ENCODE peak calls at places on chromosomes 11 and 22, in six cellular contexts. A is neuronal stem cell, G is IMR-90, N is mesendoderm, W is mesenchymal stem cell, B is H1. Z is an unnamed sample. For H3K79me1, the result is how much of the 10 kb centered on the place peaks cover.

GRCh38 chr22:22432479-22432878 is 76.1 kb downstream of the ZNF280B start:
- DNase-seq in A (no peak), G (no peak), N (no peak), W (no peak), B (no peak), Z (no peak)

GRCh38 chr11:36131719-36132349 is 157.4 kb downstream of the COMMD9 start:
- DNase-seq in A (peak), G (peak), N (peak), W (peak), B (no peak), Z (peak)

GRCh38 chr11:15627560-15627959 is 512.8 kb downstream of the INSC start:
- DNase-seq in A (no peak), G (peak), N (peak), W (peak), B (no peak), Z (peak)

GRCh38 chr11:22076215-22076930 is 116.5 kb upstream of the ANO5 start:
- DNase-seq in A (no peak), G (no peak), N (no peak), W (no peak), B (no peak), Z (no peak)

GRCh38 chr11:44621140-44621681 is 55.7 kb downstream of the CD82 start:
- DNase-seq in A (peak), G (peak), N (peak), W (peak), B (peak), Z (peak)

GRCh38 chr11:102647430-102647829 is 22.3 kb upstream of the MMP20 start:
- DNase-seq in A (no peak), G (peak), N (no peak), W (no peak), B (no peak), Z (no peak)

GRCh38 chr22:45997775-45998637 is 21.0 kb upstream of the WNT7B start:
- DNase-seq in A (no peak), G (no peak), N (no peak), W (no peak), B (no peak), Z (no peak)

GRCh38 chr22:24005201-24005600 is at the start of gene GSTT4:
- DNase-seq in A (no peak), G (no peak), N (no peak), W (no peak), B (no peak), Z (no peak)

GRCh38 chr11:13745165-13745564 is 76.7 kb downstream of the FAR1 start:
- DNase-seq in A (no peak), G (peak), N (no peak), W (no peak), B (no peak), Z (no peak)

GRCh38 chr11:121488641-121489040 is 35.9 kb upstream of the SORL1-AS1 start:
- DNase-seq in A (no peak), G (no peak), N (no peak), W (no peak), B (no peak), Z (no peak)

GRCh38 chr11:78072455-78072854 is 7.2 kb downstream of the NDUFC2 start:
- DNase-seq in A (no peak), G (no peak), N (no peak), W (no peak), B (no peak), Z (no peak)

GRCh38 chr11:130554241-130555055 is 106.0 kb downstream of the ADAMTS15 start:
- DNase-seq in A (no peak), G (peak), N (no peak), W (peak), B (no peak), Z (no peak)

GRCh38 chr11:78606667-78607066 is 32.0 kb upstream of the NARS2 start:
- DNase-seq in A (no peak), G (no peak), N (peak), W (no peak), B (no peak), Z (peak)

GRCh38 chr22:33625959-33626358 is 294.3 kb downstream of the LARGE1 start:
- DNase-seq in A (no peak), G (no peak), N (no peak), W (no peak), B (no peak), Z (no peak)
- H3K4me3 ChIP-seq in A (no peak), G (no peak), N (no peak), W (no peak), B (no peak), Z (no peak)

DNA sequence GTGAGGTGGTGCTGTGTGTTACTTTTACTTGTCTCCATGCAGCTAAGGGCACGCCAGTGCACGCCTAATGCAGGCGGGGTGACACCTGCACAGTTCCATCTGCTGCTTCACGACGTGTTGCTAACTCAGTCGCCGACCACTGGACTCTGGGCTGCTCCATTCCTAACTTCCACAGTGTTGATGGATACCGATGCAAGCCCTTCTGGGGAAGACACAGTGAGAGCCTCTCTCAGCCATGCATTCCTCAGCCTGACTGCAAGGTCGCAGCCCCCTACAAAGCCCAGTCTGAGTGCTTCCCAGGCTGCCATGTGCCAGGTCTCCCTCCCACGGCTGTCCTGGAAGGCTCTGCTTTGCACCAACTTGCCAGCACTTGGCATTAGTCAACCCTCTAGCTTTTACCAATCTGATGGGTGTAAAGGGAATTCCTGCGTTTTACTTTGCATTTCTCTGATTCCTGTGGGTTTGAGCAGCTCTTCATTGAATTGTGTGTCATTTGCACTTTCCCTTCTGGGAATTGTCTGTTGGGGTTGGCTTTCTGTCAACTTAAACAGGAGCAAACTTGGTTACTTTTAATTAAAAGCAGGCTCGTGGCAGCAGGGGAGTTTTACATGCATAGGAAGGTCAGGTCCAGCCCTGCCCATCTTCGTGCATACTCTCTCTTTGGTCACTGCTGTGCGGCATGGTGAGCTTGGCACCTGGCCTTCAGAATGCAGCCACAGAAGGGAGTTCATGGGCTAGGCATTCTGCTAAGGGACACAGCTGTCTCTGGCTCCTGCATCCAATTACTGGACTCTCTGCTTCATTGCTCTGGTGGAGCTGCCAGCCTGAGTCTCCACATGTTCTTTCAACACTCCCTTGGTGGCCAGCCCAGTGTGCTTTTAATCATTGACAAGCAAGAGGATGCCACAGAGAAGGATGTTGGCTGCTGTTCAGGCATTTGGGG is 34.6 kb upstream of the SHANK2 start:
- DNase-seq in A (no peak), G (peak), N (no peak), W (peak), B (no peak), Z (no peak)
- H3K79me1 ChIP-seq in A (under half), G (under half), N (under half), W (under half), B (under half), Z (under half)

DNA sequence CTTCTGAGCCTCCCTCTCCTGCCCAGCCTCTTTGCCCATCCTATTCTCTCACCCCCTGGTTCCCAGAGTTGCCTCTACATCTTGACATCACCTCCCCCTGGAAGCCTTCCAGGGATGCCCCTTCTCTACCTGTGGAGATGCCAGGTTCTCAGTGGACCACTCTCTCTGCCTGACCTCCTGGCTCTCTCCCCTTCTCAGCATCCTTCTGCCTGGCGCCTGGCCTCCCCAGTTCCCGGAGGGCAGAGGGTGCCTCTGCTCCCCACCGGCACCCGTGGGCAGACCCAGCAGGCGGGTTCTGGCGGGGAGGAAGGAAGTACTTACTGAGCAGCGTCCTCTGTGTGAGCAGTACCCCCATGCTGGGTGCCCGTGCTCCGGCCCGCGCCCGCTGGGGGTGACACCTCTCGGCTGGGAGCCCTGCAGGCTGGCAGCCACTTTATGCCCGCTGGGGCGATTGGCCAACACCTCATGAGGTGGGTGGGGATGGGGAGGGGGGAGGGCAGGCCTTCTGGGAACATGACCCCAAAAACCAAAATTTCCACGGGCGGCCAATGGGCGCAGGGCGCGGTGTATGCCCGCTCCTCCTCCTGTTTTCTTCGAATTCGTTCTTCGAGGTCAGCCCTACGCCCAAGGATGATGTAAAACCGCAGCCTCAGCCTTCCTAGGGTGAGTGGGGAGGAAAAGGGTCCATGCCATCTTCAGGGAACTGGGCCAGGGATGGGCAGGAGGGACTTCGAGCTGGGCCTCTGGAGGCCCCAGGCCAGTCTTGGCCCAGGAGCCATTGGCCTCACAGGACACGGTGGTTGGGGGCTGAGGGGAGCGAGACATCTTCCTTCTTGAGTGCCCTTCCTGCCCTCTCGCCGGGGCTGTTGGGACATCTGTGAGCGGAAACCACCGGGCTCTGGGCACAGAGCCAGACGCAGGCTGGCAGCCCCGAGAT is at the start of gene OSM:
- DNase-seq in A (no peak), G (no peak), N (no peak), W (no peak), B (no peak), Z (no peak)
- H3K4me3 ChIP-seq in A (no peak), G (no peak), N (no peak), W (no peak), B (no peak), Z (no peak)

GRCh38 chr22:30314918-30315317 is 11.8 kb downstream of the TBC1D10A start:
- DNase-seq in A (no peak), G (peak), N (peak), W (peak), B (no peak), Z (peak)
- H3K79me1 ChIP-seq in A (under half), G (under half), N (under half), W (under half), B (under half), Z (under half)

GRCh38 chr22:19713650-19714319 is 518 bp upstream of the SEPTIN5 start:
- DNase-seq in A (no peak), G (no peak), N (no peak), W (no peak), B (no peak), Z (peak)
- H3K4me3 ChIP-seq in A (peak), G (peak), N (no peak), W (peak), B (peak), Z (peak)

GRCh38 chr11:28241760-28242159 is 133.6 kb downstream of the METTL15 start:
- DNase-seq in A (no peak), G (no peak), N (no peak), W (no peak), B (no peak), Z (no peak)
- H3K79me1 ChIP-seq in A (under half), G (under half), N (under half), W (under half), B (under half), Z (under half)

DNA sequence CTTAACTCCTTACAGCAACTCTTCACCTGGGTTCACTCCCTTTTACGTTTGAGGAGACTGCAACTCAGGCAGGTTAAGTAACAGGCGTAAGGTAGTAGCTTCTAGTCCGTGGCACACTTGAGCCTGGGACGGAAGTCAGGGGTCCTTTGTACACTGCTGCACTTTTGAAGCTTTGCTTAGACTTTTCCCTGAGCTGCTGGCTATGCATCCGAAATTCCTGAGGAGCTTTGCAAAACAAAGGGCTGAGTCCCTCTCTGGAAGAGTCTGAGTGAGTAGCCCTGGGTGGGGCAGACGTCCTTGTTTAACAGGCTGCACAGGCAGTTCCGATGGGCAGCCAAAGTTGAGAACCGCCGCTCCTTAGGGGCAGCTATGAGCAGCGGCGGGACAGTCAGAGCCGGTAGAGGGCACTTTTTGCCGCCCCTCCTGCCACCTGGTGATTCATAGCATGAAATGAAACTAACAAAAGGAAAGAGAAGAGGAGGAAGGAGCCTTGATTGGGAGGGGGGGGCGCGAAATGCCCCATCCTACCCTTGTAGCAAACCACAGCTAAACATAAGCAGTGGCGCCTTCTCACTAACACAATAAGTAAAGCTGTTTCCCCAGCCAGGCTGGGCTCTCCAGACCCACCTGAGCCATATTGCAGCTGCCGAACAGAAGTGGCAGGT is 1.4 kb downstream of the TMEM109 start:
- DNase-seq in A (peak), G (peak), N (peak), W (peak), B (no peak), Z (peak)
- H3K4me3 ChIP-seq in A (peak), G (peak), N (peak), W (peak), B (peak), Z (peak)

GRCh38 chr11:41286751-41287150 is 172.7 kb downstream of the LRRC4C start:
- DNase-seq in A (no peak), G (no peak), N (peak), W (no peak), B (no peak), Z (no peak)

GRCh38 chr11:41283196-41283930 is 176.1 kb downstream of the LRRC4C start:
- DNase-seq in A (no peak), G (no peak), N (no peak), W (no peak), B (no peak), Z (no peak)

GRCh38 chr11:41282436-41282835 is 177.0 kb downstream of the LRRC4C start:
- DNase-seq in A (no peak), G (no peak), N (no peak), W (no peak), B (no peak), Z (no peak)

GRCh38 chr11:41281131-41281742 is 178.2 kb downstream of the LRRC4C start:
- DNase-seq in A (no peak), G (no peak), N (peak), W (peak), B (no peak), Z (peak)
- H3K79me1 ChIP-seq in A (under half), G (under half), N (under half), W (under half), B (under half), Z (under half)

DNA sequence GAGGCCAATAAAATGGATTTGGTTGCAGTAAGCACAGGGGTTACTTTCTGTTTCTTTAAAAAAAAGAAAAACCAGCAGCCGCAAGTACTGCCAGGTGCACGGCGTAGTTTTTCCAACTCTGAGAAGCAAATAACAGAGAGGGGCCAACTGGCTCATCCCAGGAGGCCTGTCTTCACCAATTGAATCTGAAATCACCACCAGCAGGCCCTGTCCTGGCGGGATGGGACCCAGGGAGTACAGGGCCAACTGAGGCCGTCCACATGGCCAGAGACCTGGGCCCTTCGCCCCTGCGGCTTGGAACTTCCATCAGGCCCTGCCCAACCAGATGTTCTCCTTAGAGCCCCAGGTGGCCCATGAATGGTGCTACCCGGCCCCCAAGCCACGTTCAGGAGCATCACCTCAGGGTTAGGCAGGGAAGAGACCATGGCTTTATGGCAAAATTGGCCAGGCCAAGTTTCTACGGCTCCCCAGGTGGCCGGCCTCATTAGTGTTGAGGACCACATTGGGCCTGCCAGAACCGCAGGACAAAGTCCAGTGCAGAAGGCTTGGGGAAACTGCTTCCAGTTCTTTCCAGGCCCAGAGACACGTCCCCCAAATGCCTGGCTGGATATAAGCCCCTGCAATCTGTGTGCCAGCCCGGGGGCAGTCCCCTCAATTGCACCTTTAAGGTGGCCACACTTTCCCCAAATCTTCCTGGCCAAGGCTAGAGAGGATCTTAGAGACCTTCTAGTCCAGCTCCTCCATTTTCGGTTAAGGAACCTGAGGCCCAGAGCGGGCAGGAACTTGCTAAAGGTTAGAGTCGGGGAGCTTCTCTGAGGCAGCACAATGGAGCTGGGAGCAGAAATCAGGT is 61.7 kb downstream of the CHRDL2 start:
- DNase-seq in A (no peak), G (no peak), N (no peak), W (no peak), B (no peak), Z (no peak)
- H3K4me3 ChIP-seq in A (no peak), G (no peak), N (no peak), W (no peak), B (no peak), Z (no peak)